ENCODE peak calls at places on chromosomes 3 and 15, in eight cellular contexts. One of them, this sample, is unnamed.

GRCh38 chr3:197339841-197340520 is 41.6 kb upstream of the DLG1 start:
- DNase-seq in astrocyte of the cerebellum: peak; percentile 64
- DNase-seq in tibial artery: peak; percentile 48
- DNase-seq in endothelial cell of umbilical vein: no peak
- DNase-seq in right atrium auricular region: no peak
- DNase-seq in astrocyte of the spinal cord: peak; percentile 81
- DNase-seq in bronchial epithelial cell: peak; percentile 60
- DNase-seq in PC-3: peak; percentile 60
- DNase-seq in this sample: no peak

GRCh38 chr15:78110096-78110495 is 17.7 kb downstream of the SH2D7 start:
- DNase-seq in astrocyte of the cerebellum: no peak
- DNase-seq in tibial artery: no peak
- DNase-seq in endothelial cell of umbilical vein: no peak
- DNase-seq in right atrium auricular region: no peak
- DNase-seq in astrocyte of the spinal cord: no peak
- DNase-seq in bronchial epithelial cell: no peak
- DNase-seq in PC-3: no peak
- DNase-seq in this sample: no peak

GRCh38 chr3:150314248-150315027 is 93.7 kb upstream of the TSC22D2 start:
- DNase-seq in astrocyte of the cerebellum: no peak
- DNase-seq in tibial artery: no peak
- DNase-seq in endothelial cell of umbilical vein: peak; percentile 17
- DNase-seq in right atrium auricular region: no peak
- DNase-seq in astrocyte of the spinal cord: no peak
- DNase-seq in bronchial epithelial cell: no peak
- DNase-seq in PC-3: peak; percentile 61
- DNase-seq in this sample: no peak

GRCh38 chr3:150666167-150666566 is 37.6 kb downstream of the ERICH6 start:
- DNase-seq in astrocyte of the cerebellum: no peak
- DNase-seq in tibial artery: no peak
- DNase-seq in endothelial cell of umbilical vein: no peak
- DNase-seq in right atrium auricular region: no peak
- DNase-seq in astrocyte of the spinal cord: no peak
- DNase-seq in bronchial epithelial cell: no peak
- DNase-seq in PC-3: no peak
- DNase-seq in this sample: no peak

GRCh38 chr3:125154800-125155269 is 57.7 kb downstream of the SLC12A8 start:
- DNase-seq in astrocyte of the cerebellum: no peak
- DNase-seq in tibial artery: no peak
- DNase-seq in endothelial cell of umbilical vein: no peak
- DNase-seq in right atrium auricular region: no peak
- DNase-seq in astrocyte of the spinal cord: no peak
- DNase-seq in bronchial epithelial cell: no peak
- DNase-seq in PC-3: no peak
- DNase-seq in this sample: no peak

GRCh38 chr3:158221426-158221825 is 111.5 kb downstream of the RSRC1 start:
- DNase-seq in astrocyte of the cerebellum: no peak
- DNase-seq in tibial artery: no peak
- DNase-seq in endothelial cell of umbilical vein: no peak
- DNase-seq in right atrium auricular region: no peak
- DNase-seq in astrocyte of the spinal cord: no peak
- DNase-seq in bronchial epithelial cell: peak; percentile 71
- DNase-seq in PC-3: peak; percentile 32
- DNase-seq in this sample: no peak

GRCh38 chr3:50671331-50671730 is 3.4 kb upstream of the DOCK3 start:
- DNase-seq in astrocyte of the cerebellum: peak; percentile 64
- DNase-seq in tibial artery: no peak
- DNase-seq in endothelial cell of umbilical vein: peak; percentile 43
- DNase-seq in right atrium auricular region: peak; percentile 52
- DNase-seq in astrocyte of the spinal cord: peak; percentile 80
- DNase-seq in bronchial epithelial cell: peak; percentile 55
- DNase-seq in PC-3: peak; percentile 89
- DNase-seq in this sample: no peak

GRCh38 chr3:176430244-176430893 is 766.9 kb downstream of the TBL1XR1 start:
- DNase-seq in astrocyte of the cerebellum: peak; percentile 56
- DNase-seq in tibial artery: no peak
- DNase-seq in endothelial cell of umbilical vein: peak; percentile 40
- DNase-seq in right atrium auricular region: no peak
- DNase-seq in astrocyte of the spinal cord: peak; percentile 55
- DNase-seq in bronchial epithelial cell: peak; percentile 42
- DNase-seq in PC-3: peak; percentile 72
- DNase-seq in this sample: no peak

GRCh38 chr3:23600178-23600577 is 205.6 kb upstream of the UBE2E1 start:
- DNase-seq in astrocyte of the cerebellum: peak; percentile 79
- DNase-seq in tibial artery: no peak
- DNase-seq in endothelial cell of umbilical vein: no peak
- DNase-seq in right atrium auricular region: no peak
- DNase-seq in astrocyte of the spinal cord: peak; percentile 85
- DNase-seq in bronchial epithelial cell: peak; percentile 81
- DNase-seq in PC-3: peak; percentile 95
- DNase-seq in this sample: peak; percentile 79

GRCh38 chr3:88032245-88032644 is 26.6 kb downstream of the CGGBP1 start:
- DNase-seq in astrocyte of the cerebellum: no peak
- DNase-seq in tibial artery: no peak
- DNase-seq in endothelial cell of umbilical vein: no peak
- DNase-seq in right atrium auricular region: no peak
- DNase-seq in astrocyte of the spinal cord: peak; percentile 14
- DNase-seq in bronchial epithelial cell: no peak
- DNase-seq in PC-3: peak; percentile 6
- DNase-seq in this sample: no peak

GRCh38 chr15:64010719-64011118 is 35.6 kb downstream of the DAPK2 start:
- DNase-seq in astrocyte of the cerebellum: peak; percentile 91
- DNase-seq in tibial artery: peak; percentile 68
- DNase-seq in endothelial cell of umbilical vein: peak; percentile 24
- DNase-seq in right atrium auricular region: peak; percentile 65
- DNase-seq in astrocyte of the spinal cord: peak; percentile 81
- DNase-seq in bronchial epithelial cell: peak; percentile 95
- DNase-seq in PC-3: peak; percentile 79
- DNase-seq in this sample: peak; percentile 95

GRCh38 chr15:62344806-62345539 is 179.9 kb upstream of the C2CD4B start:
- DNase-seq in astrocyte of the cerebellum: peak; percentile 16
- DNase-seq in tibial artery: no peak
- DNase-seq in endothelial cell of umbilical vein: peak; percentile 68
- DNase-seq in right atrium auricular region: no peak
- DNase-seq in astrocyte of the spinal cord: peak; percentile 55
- DNase-seq in bronchial epithelial cell: peak; percentile 58
- DNase-seq in PC-3: peak; percentile 85
- DNase-seq in this sample: peak; percentile 32

GRCh38 chr15:92155941-92156340 is 237.7 kb upstream of the ST8SIA2 start:
- DNase-seq in astrocyte of the cerebellum: no peak
- DNase-seq in tibial artery: no peak
- DNase-seq in endothelial cell of umbilical vein: no peak
- DNase-seq in right atrium auricular region: peak; percentile 16
- DNase-seq in astrocyte of the spinal cord: no peak
- DNase-seq in bronchial epithelial cell: no peak
- DNase-seq in PC-3: no peak
- DNase-seq in this sample: no peak

GRCh38 chr3:72560857-72561675 is 287.2 kb downstream of the SHQ1 start:
- DNase-seq in astrocyte of the cerebellum: no peak
- DNase-seq in tibial artery: no peak
- DNase-seq in endothelial cell of umbilical vein: no peak
- DNase-seq in right atrium auricular region: no peak
- DNase-seq in astrocyte of the spinal cord: no peak
- DNase-seq in bronchial epithelial cell: peak; percentile 52
- DNase-seq in PC-3: no peak
- DNase-seq in this sample: no peak

GRCh38 chr3:10933958-10934481 is 58.5 kb upstream of the SLC6A1 start:
- DNase-seq in astrocyte of the cerebellum: no peak
- DNase-seq in tibial artery: peak; percentile 57
- DNase-seq in endothelial cell of umbilical vein: no peak
- DNase-seq in right atrium auricular region: no peak
- DNase-seq in astrocyte of the spinal cord: peak; percentile 80
- DNase-seq in bronchial epithelial cell: peak; percentile 88
- DNase-seq in PC-3: peak; percentile 85
- DNase-seq in this sample: no peak

GRCh38 chr3:101142160-101142559 is 148.9 kb upstream of the ABI3BP start:
- DNase-seq in astrocyte of the cerebellum: no peak
- DNase-seq in tibial artery: no peak
- DNase-seq in endothelial cell of umbilical vein: peak; percentile 26
- DNase-seq in right atrium auricular region: no peak
- DNase-seq in astrocyte of the spinal cord: no peak
- DNase-seq in bronchial epithelial cell: no peak
- DNase-seq in PC-3: no peak
- DNase-seq in this sample: no peak

DNA sequence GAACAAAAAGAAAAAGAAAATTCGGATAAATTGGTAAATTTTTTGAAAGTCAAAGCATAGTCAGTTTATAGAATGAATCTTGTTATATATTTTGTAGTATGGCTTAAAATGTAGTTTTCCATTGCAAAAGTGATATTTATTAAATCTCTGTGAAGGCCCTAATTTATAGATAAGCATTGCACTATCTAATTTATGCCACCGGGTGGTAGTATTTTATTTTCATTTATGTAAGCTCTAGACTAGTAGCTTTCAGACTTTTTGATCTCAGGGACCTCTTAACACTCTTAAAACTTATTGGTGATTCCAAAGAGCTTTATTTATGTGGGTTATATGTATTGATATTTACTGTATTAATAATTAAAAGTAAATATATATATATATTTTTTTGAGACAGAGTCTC is 133.9 kb upstream of the LRRFIP2 start:
- DNase-seq in astrocyte of the cerebellum: peak; percentile 22
- DNase-seq in tibial artery: no peak
- DNase-seq in endothelial cell of umbilical vein: peak; percentile 31
- DNase-seq in right atrium auricular region: no peak
- DNase-seq in astrocyte of the spinal cord: peak; percentile 49
- DNase-seq in bronchial epithelial cell: peak; percentile 27
- DNase-seq in PC-3: peak; percentile 66
- DNase-seq in this sample: no peak
- TF ChIP-seq CTCF in astrocyte of the cerebellum: no peak
- TF ChIP-seq CTCF in tibial artery: peak; percentile 26
- TF ChIP-seq CTCF in endothelial cell of umbilical vein: peak; percentile 11
- TF ChIP-seq CTCF in right atrium auricular region: peak; percentile 45
- TF ChIP-seq CTCF in astrocyte of the spinal cord: peak; percentile 39
- TF ChIP-seq CTCF in bronchial epithelial cell: no peak
- TF ChIP-seq CTCF in PC-3: peak; percentile 63
- TF ChIP-seq CTCF in this sample: peak; percentile 37

GRCh38 chr3:52223449-52224408 is 1.7 kb downstream of the TLR9 start:
- DNase-seq in astrocyte of the cerebellum: no peak
- DNase-seq in tibial artery: no peak
- DNase-seq in endothelial cell of umbilical vein: no peak
- DNase-seq in right atrium auricular region: no peak
- DNase-seq in astrocyte of the spinal cord: no peak
- DNase-seq in bronchial epithelial cell: no peak
- DNase-seq in PC-3: no peak
- DNase-seq in this sample: no peak
- H3K4me3 ChIP-seq in astrocyte of the cerebellum: no peak overlapping the region
- H3K4me3 ChIP-seq in tibial artery: no peak overlapping the region
- H3K4me3 ChIP-seq in endothelial cell of umbilical vein: no peak overlapping the region
- H3K4me3 ChIP-seq in right atrium auricular region: no peak overlapping the region
- H3K4me3 ChIP-seq in astrocyte of the spinal cord: no peak overlapping the region
- H3K4me3 ChIP-seq in bronchial epithelial cell: no peak overlapping the region
- H3K4me3 ChIP-seq in PC-3: no peak overlapping the region
- H3K4me3 ChIP-seq in this sample: no peak overlapping the region

GRCh38 chr3:107933450-107933849 is 157.4 kb downstream of the CD47 start:
- DNase-seq in astrocyte of the cerebellum: no peak
- DNase-seq in tibial artery: no peak
- DNase-seq in endothelial cell of umbilical vein: no peak
- DNase-seq in right atrium auricular region: no peak
- DNase-seq in astrocyte of the spinal cord: no peak
- DNase-seq in bronchial epithelial cell: no peak
- DNase-seq in PC-3: no peak
- DNase-seq in this sample: no peak

GRCh38 chr3:107938128-107938527 is 152.7 kb downstream of the CD47 start:
- DNase-seq in astrocyte of the cerebellum: peak; percentile 46
- DNase-seq in tibial artery: no peak
- DNase-seq in endothelial cell of umbilical vein: peak; percentile 70
- DNase-seq in right atrium auricular region: no peak
- DNase-seq in astrocyte of the spinal cord: peak; percentile 54
- DNase-seq in bronchial epithelial cell: peak; percentile 56
- DNase-seq in PC-3: peak; percentile 79
- DNase-seq in this sample: no peak

GRCh38 chr3:107939621-107940236 is 151.1 kb downstream of the CD47 start:
- DNase-seq in astrocyte of the cerebellum: no peak
- DNase-seq in tibial artery: no peak
- DNase-seq in endothelial cell of umbilical vein: no peak
- DNase-seq in right atrium auricular region: no peak
- DNase-seq in astrocyte of the spinal cord: no peak
- DNase-seq in bronchial epithelial cell: no peak
- DNase-seq in PC-3: no peak
- DNase-seq in this sample: no peak

GRCh38 chr3:107934808-107935207 is 156.0 kb downstream of the CD47 start:
- DNase-seq in astrocyte of the cerebellum: no peak
- DNase-seq in tibial artery: no peak
- DNase-seq in endothelial cell of umbilical vein: no peak
- DNase-seq in right atrium auricular region: no peak
- DNase-seq in astrocyte of the spinal cord: no peak
- DNase-seq in bronchial epithelial cell: no peak
- DNase-seq in PC-3: no peak
- DNase-seq in this sample: no peak
- TF ChIP-seq CTCF in astrocyte of the cerebellum: no peak
- TF ChIP-seq CTCF in tibial artery: no peak
- TF ChIP-seq CTCF in endothelial cell of umbilical vein: no peak
- TF ChIP-seq CTCF in right atrium auricular region: no peak
- TF ChIP-seq CTCF in astrocyte of the spinal cord: no peak
- TF ChIP-seq CTCF in bronchial epithelial cell: no peak
- TF ChIP-seq CTCF in PC-3: no peak
- TF ChIP-seq CTCF in this sample: no peak

GRCh38 chr15:73978896-73979295 is 13.2 kb downstream of the STOML1 start:
- DNase-seq in astrocyte of the cerebellum: no peak
- DNase-seq in tibial artery: no peak
- DNase-seq in endothelial cell of umbilical vein: no peak
- DNase-seq in right atrium auricular region: no peak
- DNase-seq in astrocyte of the spinal cord: no peak
- DNase-seq in bronchial epithelial cell: no peak
- DNase-seq in PC-3: no peak
- DNase-seq in this sample: no peak

GRCh38 chr15:73969151-73969759 is 22.8 kb downstream of the STOML1 start:
- DNase-seq in astrocyte of the cerebellum: no peak
- DNase-seq in tibial artery: peak; percentile 42
- DNase-seq in endothelial cell of umbilical vein: no peak
- DNase-seq in right atrium auricular region: no peak
- DNase-seq in astrocyte of the spinal cord: no peak
- DNase-seq in bronchial epithelial cell: no peak
- DNase-seq in PC-3: no peak
- DNase-seq in this sample: no peak

GRCh38 chr15:73968461-73968860 is 23.6 kb downstream of the STOML1 start:
- DNase-seq in astrocyte of the cerebellum: no peak
- DNase-seq in tibial artery: no peak
- DNase-seq in endothelial cell of umbilical vein: no peak
- DNase-seq in right atrium auricular region: no peak
- DNase-seq in astrocyte of the spinal cord: no peak
- DNase-seq in bronchial epithelial cell: no peak
- DNase-seq in PC-3: no peak
- DNase-seq in this sample: no peak

DNA sequence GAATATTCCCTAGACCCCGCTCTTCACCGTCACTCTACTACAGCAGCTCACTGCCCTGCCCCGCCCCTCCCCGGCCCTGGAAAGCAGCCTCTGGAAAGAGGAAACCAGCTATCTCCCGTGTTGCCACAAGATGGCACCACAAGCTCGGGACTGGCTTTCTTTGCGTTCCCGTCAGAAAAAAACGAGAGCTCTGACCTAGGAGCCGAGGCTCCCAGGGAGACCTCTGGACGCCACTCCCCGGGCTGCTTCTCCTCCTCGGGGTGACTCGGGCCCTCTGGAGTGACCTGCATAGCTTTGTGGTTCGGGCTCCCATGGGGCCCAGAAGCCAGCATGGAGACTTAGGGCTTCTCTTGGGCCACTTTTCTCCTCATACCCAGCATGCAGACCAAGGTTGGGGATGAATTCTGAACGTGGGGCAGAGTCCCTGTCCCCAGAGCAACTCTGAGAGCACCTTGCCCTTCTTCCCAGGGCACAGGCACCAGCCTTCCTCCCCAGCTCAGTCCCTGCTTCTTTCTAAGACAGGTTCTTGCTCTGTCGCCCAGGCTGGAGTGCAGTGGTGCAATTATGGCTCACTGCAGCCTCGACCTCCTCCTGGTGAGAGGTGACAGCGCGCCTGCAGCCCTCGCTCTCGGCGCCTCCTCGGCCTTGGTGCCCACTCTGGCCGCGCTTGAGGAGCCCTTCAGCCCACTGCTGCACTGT is 19.0 kb downstream of the STOML1 start:
- DNase-seq in astrocyte of the cerebellum: peak; percentile 63
- DNase-seq in tibial artery: peak; percentile 88
- DNase-seq in endothelial cell of umbilical vein: peak; percentile 81
- DNase-seq in right atrium auricular region: peak; percentile 87
- DNase-seq in astrocyte of the spinal cord: peak; percentile 83
- DNase-seq in bronchial epithelial cell: peak; percentile 68
- DNase-seq in PC-3: peak; percentile 89
- DNase-seq in this sample: no peak
- H3K4me3 ChIP-seq in astrocyte of the cerebellum: no peak overlapping the region
- H3K4me3 ChIP-seq in tibial artery: no peak overlapping the region
- H3K4me3 ChIP-seq in endothelial cell of umbilical vein: no peak overlapping the region
- H3K4me3 ChIP-seq in right atrium auricular region: no peak overlapping the region
- H3K4me3 ChIP-seq in astrocyte of the spinal cord: no peak overlapping the region
- H3K4me3 ChIP-seq in bronchial epithelial cell: no peak overlapping the region
- H3K4me3 ChIP-seq in PC-3: peak overlapping the region; percentile 61
- H3K4me3 ChIP-seq in this sample: peak overlapping the region; percentile 15